ENCODE peak calls at places on chromosomes 13 and 19, in four cellular contexts. O, W, I and T are unnamed samples.

GRCh38 chr19:39943586-39943985 is 9.2 kb upstream of the FCGBP start:
- DNase-seq in O (no peak), I (no peak), W (no peak), T (peak)

GRCh38 chr13:68264692-68265091 is 1034.6 kb upstream of the PCDH9 start:
- DNase-seq in I (no peak), O (no peak), W (no peak), T (no peak)

GRCh38 chr13:38803566-38803965 is 116.7 kb downstream of the FREM2 start:
- DNase-seq in I (no peak), O (no peak), W (no peak), T (no peak)

GRCh38 chr19:17327654-17328516 is 6.8 kb downstream of the ANO8 start:
- DNase-seq in I (peak), W (no peak), O (no peak), T (no peak)

GRCh38 chr19:54424201-54424600 is 8.9 kb downstream of the TTYH1 start:
- DNase-seq in O (no peak), W (no peak), I (no peak), T (no peak)

GRCh38 chr19:1244693-1245451 is 3.3 kb downstream of the ATP5F1D start:
- DNase-seq in I (no peak), O (no peak), W (no peak), T (no peak)

GRCh38 chr13:40792284-40793051 is 3.1 kb downstream of the SLC25A15 start:
- DNase-seq in W (no peak), O (no peak), I (no peak), T (no peak)

GRCh38 chr19:18280247-18281081 is 958 bp downstream of the JUND start:
- DNase-seq in O (peak), I (peak), W (no peak), T (peak)

GRCh38 chr19:17244618-17245534 is 843 bp downstream of the NR2F6 start:
- DNase-seq in I (no peak), W (no peak), O (no peak), T (no peak)

GRCh38 chr13:93496985-93497673 is 270.5 kb downstream of the GPC6 start:
- DNase-seq in W (no peak), I (peak), O (peak), T (no peak)

GRCh38 chr13:113437408-113438010 is 15.8 kb downstream of the ADPRHL1 start:
- DNase-seq in W (peak), I (no peak), O (no peak), T (peak)

GRCh38 chr13:111943229-111943795 is 123.6 kb upstream of the SOX1 start:
- DNase-seq in W (no peak), O (no peak), I (no peak), T (no peak)

GRCh38 chr19:38691938-38692457 is 44.5 kb downstream of the ACTN4 start:
- DNase-seq in W (peak), I (peak), O (no peak), T (no peak)

GRCh38 chr13:58238972-58239773 is 607.6 kb downstream of the PCDH17 start:
- DNase-seq in W (no peak), I (no peak), O (no peak), T (no peak)

GRCh38 chr19:34269081-34269480 is 14.7 kb downstream of the GARRE1 start:
- DNase-seq in I (no peak), O (no peak), W (no peak), T (no peak)

GRCh38 chr19:7455600-7456296 is 33.1 kb downstream of the PEX11G start:
- DNase-seq in W (no peak), O (no peak), I (no peak), T (no peak)